ENCODE peak calls at places on chromosomes 11 and 22, in four cellular contexts. Y is IMR-90, A is H1, I is H9. B is an unnamed sample.

GRCh38 chr11:46983598-46983997 is 47.0 kb downstream of the CSTPP1 start:
- DNase-seq in Y (no peak), A (no peak), I (no peak), B (no peak)

GRCh38 chr11:26620282-26621045 is 48.4 kb upstream of the MUC15 start:
- DNase-seq in Y (no peak), A (no peak), I (no peak), B (no peak)

GRCh38 chr11:119410501-119410900 is 12.5 kb downstream of the THY1 start:
- DNase-seq in Y (no peak), A (no peak), I (no peak), B (no peak)

GRCh38 chr11:45791524-45791923 is 13.4 kb upstream of the SLC35C1 start:
- DNase-seq in Y (no peak), A (no peak), I (no peak), B (no peak)

GRCh38 chr22:29580200-29580810 is 608 bp downstream of the NIPSNAP1 start:
- DNase-seq in Y (no peak), A (no peak), I (peak), B (peak)

GRCh38 chr11:129278586-129279319 is 86.6 kb upstream of the ARHGAP32 start:
- DNase-seq in Y (no peak), A (no peak), I (no peak), B (no peak)

GRCh38 chr11:91209751-91210150 is 986.9 kb upstream of the CHORDC1 start:
- DNase-seq in Y (peak), A (no peak), I (no peak), B (no peak)

GRCh38 chr11:74325649-74326645 is 14.5 kb upstream of the P4HA3 start:
- DNase-seq in Y (peak), A (no peak), I (no peak), B (no peak)

GRCh38 chr22:19448076-19448607 is 631 bp upstream of the C22orf39 start:
- DNase-seq in Y (peak), A (no peak), I (peak), B (peak)

GRCh38 chr11:128496684-128497056 is 90.7 kb downstream of the ETS1 start:
- DNase-seq in Y (no peak), A (no peak), I (no peak), B (no peak)

GRCh38 chr11:125227151-125227550 is 62.6 kb downstream of the PKNOX2 start:
- DNase-seq in Y (no peak), A (no peak), I (no peak), B (no peak)

GRCh38 chr22:49752598-49753091 is 75.0 kb downstream of the BRD1 start:
- DNase-seq in Y (no peak), A (no peak), I (peak), B (no peak)

GRCh38 chr22:19266547-19267086 is 24.9 kb downstream of the CLTCL1 start:
- DNase-seq in Y (no peak), A (no peak), I (no peak), B (no peak)

GRCh38 chr11:65501005-65501529 is 2.2 kb downstream of the MALAT1 start:
- DNase-seq in Y (peak), A (no peak), I (no peak), B (no peak)

GRCh38 chr11:48028909-48029685 is 48.7 kb downstream of the PTPRJ start:
- DNase-seq in Y (peak), A (no peak), I (no peak), B (no peak)

GRCh38 chr22:20889025-20889704 is 28.0 kb upstream of the CRKL start:
- DNase-seq in Y (no peak), A (no peak), I (no peak), B (no peak)

GRCh38 chr22:50739894-50740293 is 1.9 kb downstream of the ACR start:
- DNase-seq in Y (no peak), A (no peak), I (no peak), B (no peak)

GRCh38 chr22:39496131-39496838 is 5.8 kb upstream of the MIEF1 start:
- DNase-seq in Y (peak), A (no peak), I (peak), B (peak)

GRCh38 chr22:49364398-49364797 is 463.3 kb downstream of the BRD1 start:
- DNase-seq in Y (no peak), A (no peak), I (no peak), B (no peak)

GRCh38 chr11:110130642-110131238 is 37.5 kb downstream of the ZC3H12C start:
- DNase-seq in Y (peak), A (peak), I (peak), B (peak)

GRCh38 chr11:110093407-110094297 is 460 bp downstream of the ZC3H12C start:
- DNase-seq in Y (peak), A (no peak), I (peak), B (peak)

GRCh38 chr22:42805016-42805997 is 51.8 kb downstream of the ARFGAP3 start:
- DNase-seq in Y (no peak), A (no peak), I (peak), B (no peak)

GRCh38 chr11:2207773-2208621 is 36.4 kb upstream of the TH start:
- DNase-seq in Y (no peak), A (no peak), I (peak), B (no peak)

GRCh38 chr11:2209900-2210321 is 38.3 kb upstream of the TH start:
- DNase-seq in Y (no peak), A (no peak), I (no peak), B (no peak)

GRCh38 chr11:2208691-2209369 is 37.2 kb upstream of the TH start:
- DNase-seq in Y (no peak), A (no peak), I (peak), B (no peak)

GRCh38 chr11:2210366-2211112 is 38.9 kb upstream of the TH start:
- DNase-seq in Y (no peak), A (no peak), I (peak), B (no peak)

DNA sequence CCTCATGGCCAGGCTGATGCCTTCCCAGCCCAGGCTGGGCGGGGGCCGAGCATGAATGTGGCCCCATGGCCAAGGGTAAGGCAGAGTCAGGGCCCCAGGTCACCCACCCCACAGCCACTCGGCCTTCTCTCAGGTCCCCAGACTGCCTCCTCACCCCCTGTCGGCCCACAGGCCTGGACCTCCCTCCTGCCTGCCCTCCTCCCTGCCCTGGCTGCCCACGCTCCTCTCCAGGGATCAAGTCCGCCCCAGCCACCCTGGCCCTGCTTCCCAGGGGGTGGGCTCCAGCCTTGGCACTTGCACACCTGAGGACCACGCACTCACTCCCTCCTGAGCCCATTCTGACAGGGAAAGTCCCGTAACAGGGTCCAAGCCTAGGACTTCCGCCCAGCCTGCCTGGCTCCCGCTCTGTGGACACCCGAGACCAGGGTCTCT is 37.8 kb upstream of the TH start:
- DNase-seq in Y (no peak), A (no peak), I (peak), B (no peak)
- H4K8ac ChIP-seq in Y (no peak), A (no peak), I (no peak), B (no peak)

GRCh38 chr22:46074771-46075551 is 75.4 kb upstream of the PPARA start:
- DNase-seq in Y (no peak), A (no peak), I (no peak), B (no peak)
- H3K27ac ChIP-seq in Y (peak), A (no peak), I (no peak), B (no peak)

DNA sequence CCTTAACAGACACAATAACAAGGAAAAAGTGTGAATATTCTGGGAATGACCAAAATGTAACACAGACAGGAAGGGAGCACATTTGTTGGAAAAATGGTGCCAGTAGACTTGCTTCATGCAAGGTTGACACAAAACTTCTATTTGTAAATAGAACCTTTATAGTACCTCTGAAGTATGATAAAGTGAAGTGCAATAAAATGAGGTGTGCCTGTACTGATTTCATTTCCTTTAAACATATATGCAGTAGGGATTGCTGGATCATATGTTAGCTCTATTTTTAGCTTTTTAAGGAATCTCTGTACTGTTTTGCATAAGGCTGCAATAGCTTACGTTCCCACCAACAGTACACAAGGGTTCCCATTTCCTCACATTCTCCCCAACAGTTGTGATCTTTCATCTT is 56.6 kb upstream of the GLYATL1B start:
- DNase-seq in Y (no peak), A (no peak), I (no peak), B (no peak)
- H3K56ac ChIP-seq in Y (no peak), A (no peak), I (no peak), B (no peak)

GRCh38 chr22:46619830-46620501 is at the start of gene GRAMD4:
- DNase-seq in Y (no peak), A (no peak), I (no peak), B (peak)
- H4K8ac ChIP-seq in Y (no peak), A (no peak), I (no peak), B (no peak)

GRCh38 chr11:30328676-30329075 is 5.8 kb downstream of the ARL14EP start:
- DNase-seq in Y (peak), A (no peak), I (no peak), B (no peak)
- H3K27ac ChIP-seq in Y (no peak), A (no peak), I (no peak), B (no peak)

GRCh38 chr22:27639180-27640086 is 162.1 kb downstream of the MN1 start:
- DNase-seq in Y (no peak), A (no peak), I (no peak), B (no peak)
- H3K56ac ChIP-seq in Y (no peak), A (peak), I (no peak), B (no peak)

GRCh38 chr11:61392991-61393595 is 706 bp downstream of the TMEM216 start:
- DNase-seq in Y (peak), A (no peak), I (no peak), B (peak)
- H4K8ac ChIP-seq in Y (peak), A (peak), I (no peak), B (no peak)

GRCh38 chr22:32733900-32734299 is 67.6 kb upstream of the TIMP3 start:
- DNase-seq in Y (no peak), A (no peak), I (no peak), B (no peak)
- H3K27ac ChIP-seq in Y (no peak), A (no peak), I (no peak), B (no peak)